ENCODE peak calls at places on chromosomes 13 and 19, in seven cellular contexts. E is AG04449; K is H54; G is stimulated activated CD4-positive, alpha-beta T cell treated with anti-CD3 and anti-CD28 coated beads, Interleukin-4, amount 100 ng/mL, for 4 hours; Q is cerebellum; X is right lobe of liver; R is NCI-H1092 treated with DMSO at 0.1 percent for 48 hours. V is an unnamed sample.

GRCh38 chr13:46339035-46339666 is 47.9 kb downstream of the RUBCNL start:
- DNase-seq in E (no peak), K (no peak), G (no peak), Q (no peak), X (no peak), R (no peak), V (no peak)

GRCh38 chr19:33440682-33441081 is 67.2 kb downstream of the CEBPG start:
- DNase-seq in E (no peak), K (no peak), G (no peak), Q (no peak), X (peak; percentile 32), R (no peak), V (no peak)

GRCh38 chr19:4414800-4415251 is 12.4 kb downstream of the CHAF1A start:
- DNase-seq in E (no peak), K (no peak), G (no peak), Q (peak; percentile 47), X (no peak), R (no peak), V (no peak)

GRCh38 chr19:35946203-35946602 is 10.0 kb downstream of the LRFN3 start:
- DNase-seq in E (no peak), K (no peak), G (no peak), Q (no peak), X (no peak), R (no peak), V (no peak)

GRCh38 chr13:74554581-74555290 is 420.5 kb upstream of the KLF12 start:
- DNase-seq in E (no peak), K (no peak), G (no peak), Q (no peak), X (no peak), R (no peak), V (no peak)

GRCh38 chr13:95833713-95834112 is 156.8 kb downstream of the DNAJC3 start:
- DNase-seq in E (no peak), K (peak; percentile 6), G (no peak), Q (no peak), X (no peak), R (no peak), V (no peak)

GRCh38 chr13:114161644-114162532 is 17.2 kb upstream of the CFAP97D2 start:
- DNase-seq in E (no peak), K (no peak), G (peak; percentile 32), Q (no peak), X (peak; percentile 62), R (peak; percentile 64), V (no peak)

GRCh38 chr13:80571346-80572307 is 230.7 kb upstream of the SPRY2 start:
- DNase-seq in E (no peak), K (no peak), G (no peak), Q (no peak), X (no peak), R (no peak), V (no peak)

GRCh38 chr19:55047951-55048350 is 9.9 kb upstream of the GP6 start:
- DNase-seq in E (no peak), K (no peak), G (no peak), Q (no peak), X (no peak), R (no peak), V (no peak)

GRCh38 chr19:1418494-1418775 is 11.0 kb downstream of the DAZAP1 start:
- DNase-seq in E (no peak), K (no peak), G (no peak), Q (no peak), X (no peak), R (no peak), V (no peak)

GRCh38 chr19:21568816-21569496 is 63.6 kb downstream of the ZNF429 start:
- DNase-seq in E (no peak), K (no peak), G (peak; percentile 92), Q (peak; percentile 88), X (peak; percentile 87), R (peak; percentile 83), V (no peak)

GRCh38 chr19:32649751-32650150 is 25.2 kb downstream of the ANKRD27 start:
- DNase-seq in E (no peak), K (no peak), G (no peak), Q (no peak), X (no peak), R (no peak), V (no peak)

GRCh38 chr13:31248361-31248760 is 48.6 kb downstream of the B3GLCT start:
- DNase-seq in E (no peak), K (no peak), G (no peak), Q (no peak), X (no peak), R (no peak), V (no peak)

GRCh38 chr19:1089126-1089771 is 5.9 kb downstream of the POLR2E start:
- DNase-seq in E (no peak), K (no peak), G (no peak), Q (no peak), X (no peak), R (no peak), V (no peak)

GRCh38 chr13:24196593-24197197 is 36.2 kb downstream of the SPATA13 start:
- DNase-seq in E (no peak), K (no peak), G (no peak), Q (no peak), X (no peak), R (no peak), V (no peak)

GRCh38 chr13:44815507-44816074 is 173.7 kb downstream of the NUFIP1 start:
- DNase-seq in E (peak; percentile 90), K (peak; percentile 51), G (no peak), Q (no peak), X (no peak), R (no peak), V (peak; percentile 92)

GRCh38 chr13:44004881-44005280 is 125.2 kb downstream of the LACC1 start:
- DNase-seq in E (peak; percentile 28), K (peak; percentile 38), G (no peak), Q (no peak), X (no peak), R (no peak), V (peak; percentile 23)

GRCh38 chr13:110134801-110135200 is 172.2 kb downstream of the COL4A1 start:
- DNase-seq in E (no peak), K (no peak), G (no peak), Q (no peak), X (no peak), R (no peak), V (no peak)

GRCh38 chr13:48784906-48785555 is 131.3 kb downstream of the CYSLTR2 start:
- DNase-seq in E (no peak), K (no peak), G (no peak), Q (no peak), X (no peak), R (no peak), V (no peak)

GRCh38 chr13:113209336-113209879 is at the start of gene CUL4A:
- DNase-seq in E (no peak), K (peak; percentile 78), G (peak; percentile 68), Q (peak; percentile 89), X (peak; percentile 89), R (peak; percentile 80), V (no peak)

GRCh38 chr13:81116461-81117282 is 775.7 kb upstream of the SPRY2 start:
- DNase-seq in E (no peak), K (no peak), G (no peak), Q (no peak), X (no peak), R (no peak), V (no peak)

GRCh38 chr19:10189631-10190425 is 4.9 kb downstream of the DNMT1 start:
- DNase-seq in E (no peak), K (no peak), G (no peak), Q (no peak), X (no peak), R (no peak), V (no peak)

GRCh38 chr19:14434543-14435319 is 1.6 kb downstream of the PKN1 start:
- DNase-seq in E (no peak), K (peak; percentile 79), G (no peak), Q (no peak), X (peak; percentile 69), R (no peak), V (no peak)

GRCh38 chr13:44667950-44668349 is 91.8 kb upstream of the TSC22D1 start:
- DNase-seq in E (peak; percentile 75), K (no peak), G (no peak), Q (no peak), X (no peak), R (no peak), V (no peak)

V was measured in AG04450.